ENCODE peak calls at places on chromosomes 5 and 9, in four cellular contexts. R is iPS-NIHi11, X is NCI-H1694 treated with DMSO at 0.1 percent for 48 hours, N is A549. U is an unnamed sample.

GRCh38 chr5:82073179-82073578 is 101.4 kb downstream of the ATG10 start:
- DNase-seq in X (peak; percentile 84), R (no peak), N (no peak), U (no peak)

GRCh38 chr5:66814146-66814991 is 218.2 kb downstream of the MAST4 start:
- DNase-seq in N (peak; percentile 59), X (peak; percentile 3), R (peak; percentile 64), U (no peak)

GRCh38 chr9:137046094-137046787 is at the start of gene NPDC1:
- DNase-seq in R (peak; percentile 93), N (peak; percentile 94), X (peak; percentile 46), U (peak; percentile 93)

GRCh38 chr5:8650197-8650596 is 781.2 kb downstream of the MTRR start:
- DNase-seq in X (peak; percentile 82), R (no peak), N (no peak), U (no peak)

GRCh38 chr9:128719919-128720605 is 3.9 kb downstream of the ZDHHC12 start:
- DNase-seq in N (no peak), R (no peak), X (no peak), U (peak; percentile 79)

GRCh38 chr9:33142531-33142930 is 24.6 kb downstream of the B4GALT1 start:
- DNase-seq in N (no peak), R (no peak), X (no peak), U (peak; percentile 34)

GRCh38 chr5:135821061-135821781 is 13.2 kb upstream of the SLC25A48 start:
- DNase-seq in X (peak; percentile 2), N (no peak), R (no peak), U (peak; percentile 62)

GRCh38 chr5:77846422-77847128 is 70.4 kb upstream of the TBCA start:
- DNase-seq in X (no peak), R (no peak), N (no peak), U (no peak)

GRCh38 chr9:119368681-119369581 is at the start of gene BRINP1:
- DNase-seq in R (peak; percentile 70), N (peak; percentile 7), X (peak; percentile 48), U (peak; percentile 83)

GRCh38 chr9:70609542-70610286 is 195.3 kb upstream of the KLF9 start:
- DNase-seq in N (no peak), X (no peak), R (no peak), U (no peak)